ENCODE peak calls at places on chromosomes 6 and 20, in five cellular contexts. V, Z, X, R and Y are unnamed samples.

GRCh38 chr6:25176466-25176865 is 102.7 kb upstream of the CARMIL1 start:
- DNase-seq in V (no peak), R (no peak), X (no peak), Z (no peak), Y (no peak)

GRCh38 chr6:9100869-9101575 is 665.7 kb upstream of the SLC35B3 start:
- DNase-seq in R (no peak), V (no peak), X (no peak), Z (no peak), Y (no peak)

GRCh38 chr20:38825901-38826625 is 20.6 kb downstream of the PPP1R16B start:
- DNase-seq in R (no peak), X (peak), V (peak), Z (no peak), Y (no peak)

GRCh38 chr20:50815162-50815989 is 20.5 kb downstream of the BCAS4 start:
- DNase-seq in R (no peak), Z (no peak), X (peak), V (peak), Y (no peak)

GRCh38 chr6:114240800-114241199 is 102.0 kb downstream of the HS3ST5 start:
- DNase-seq in R (no peak), Z (no peak), X (no peak), V (no peak), Y (no peak)

GRCh38 chr6:137334094-137334493 is 114.9 kb upstream of the IFNGR1 start:
- DNase-seq in V (no peak), Z (no peak), X (no peak), R (no peak), Y (no peak)

GRCh38 chr6:144969154-144969553 is 684.0 kb downstream of the UTRN start:
- DNase-seq in V (no peak), X (peak), R (no peak), Z (no peak), Y (no peak)

GRCh38 chr6:1739220-1739619 is 129.5 kb downstream of the FOXC1 start:
- DNase-seq in V (no peak), R (no peak), X (no peak), Z (no peak), Y (no peak)

GRCh38 chr6:150004101-150004782 is 21.1 kb downstream of the RAET1L start:
- DNase-seq in X (no peak), R (no peak), Z (no peak), V (no peak), Y (no peak)

GRCh38 chr20:58233881-58234528 is 5.6 kb upstream of the ANKRD60 start:
- DNase-seq in X (no peak), R (no peak), Z (no peak), V (no peak), Y (peak)

GRCh38 chr6:84050408-84050807 is 16.8 kb downstream of the MRAP2 start:
- DNase-seq in R (no peak), X (no peak), Z (no peak), V (no peak), Y (no peak)

GRCh38 chr6:85461806-85462185 is 11.9 kb downstream of the NT5E start:
- DNase-seq in V (no peak), Z (no peak), X (no peak), R (no peak), Y (no peak)

GRCh38 chr6:49541210-49541724 is 9.2 kb upstream of the C6orf141 start:
- DNase-seq in Z (no peak), R (no peak), X (peak), V (peak), Y (no peak)

GRCh38 chr6:121856296-121856695 is 420.9 kb downstream of the GJA1 start:
- DNase-seq in V (peak), Z (no peak), X (peak), R (no peak), Y (no peak)

GRCh38 chr6:139064981-139065665 is 36.6 kb downstream of the ABRACL start:
- DNase-seq in V (no peak), Z (no peak), R (no peak), X (no peak), Y (no peak)

GRCh38 chr6:7124631-7125030 is 16.9 kb downstream of the RREB1 start:
- DNase-seq in X (peak), R (no peak), V (no peak), Z (no peak), Y (no peak)

GRCh38 chr6:31143148-31143547 is 4.3 kb upstream of the PSORS1C2 start:
- DNase-seq in R (no peak), X (peak), Z (peak), V (peak), Y (no peak)

GRCh38 chr6:34093206-34093605 is 52.7 kb downstream of the GRM4 start:
- DNase-seq in R (no peak), X (no peak), Z (no peak), V (no peak), Y (no peak)

GRCh38 chr6:16182428-16182827 is 53.5 kb downstream of the MYLIP start:
- DNase-seq in X (no peak), V (no peak), Z (no peak), R (no peak), Y (no peak)

GRCh38 chr20:1357921-1358671 is 29.2 kb upstream of the SDCBP2 start:
- DNase-seq in X (peak), R (no peak), Z (no peak), V (peak), Y (no peak)

GRCh38 chr6:136564170-136564569 is 13.9 kb upstream of the MAP7 start:
- DNase-seq in V (no peak), X (no peak), Z (no peak), R (no peak), Y (no peak)

GRCh38 chr6:54286141-54286540 is 22.1 kb upstream of the TINAG start:
- DNase-seq in Z (no peak), R (no peak), X (no peak), V (peak), Y (no peak)

GRCh38 chr6:149015224-149015876 is 268.5 kb downstream of the UST start:
- DNase-seq in Z (no peak), R (no peak), X (peak), V (peak), Y (no peak)

GRCh38 chr6:74409447-74409846 is 713.4 kb downstream of the CD109 start:
- DNase-seq in R (no peak), Z (no peak), X (peak), V (peak), Y (no peak)

GRCh38 chr20:2699775-2700413 is 7.3 kb downstream of the EBF4 start:
- DNase-seq in R (no peak), Z (no peak), V (no peak), X (no peak), Y (no peak)

GRCh38 chr6:113630738-113631535 is 226.2 kb upstream of the MARCKS start:
- DNase-seq in V (peak), X (peak), R (no peak), Z (no peak), Y (no peak)

GRCh38 chr20:51562027-51562333 is 19.5 kb upstream of the NFATC2 start:
- DNase-seq in V (peak), R (no peak), X (peak), Z (no peak), Y (peak)

GRCh38 chr6:110530671-110531070 is 54.3 kb upstream of the SLC22A16 start:
- DNase-seq in R (no peak), V (no peak), X (peak), Z (no peak), Y (no peak)

GRCh38 chr6:160431231-160431630 is 83.1 kb downstream of the SLC22A3 start:
- DNase-seq in R (no peak), X (peak), V (peak), Z (peak), Y (no peak)

GRCh38 chr6:21527731-21528130 is 65.8 kb upstream of the SOX4 start:
- DNase-seq in R (no peak), X (no peak), V (no peak), Z (no peak), Y (no peak)

DNA sequence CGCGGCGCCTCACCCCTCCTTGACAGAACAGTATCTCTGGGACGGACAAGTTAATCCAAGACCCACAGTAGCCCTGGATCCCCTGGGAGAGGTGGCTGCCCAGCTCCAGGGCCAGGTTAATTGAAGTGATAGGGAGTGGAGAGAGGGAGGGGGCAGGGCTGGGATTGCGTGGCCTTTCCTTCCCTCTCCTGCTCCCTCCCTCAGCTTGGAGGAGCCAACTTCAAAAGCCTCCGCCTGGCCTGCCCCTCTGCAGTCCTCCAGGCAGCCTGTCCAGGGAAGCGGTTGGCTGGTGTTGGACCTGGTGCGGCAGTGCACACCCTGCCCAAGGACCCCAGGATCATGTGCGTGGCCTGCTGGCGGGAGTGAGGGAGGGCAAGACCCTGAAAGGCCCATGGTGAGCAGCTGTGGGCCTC is at the start of gene C20orf204:
- DNase-seq in V (no peak), R (no peak), Z (no peak), X (no peak), Y (no peak)
- H3K4me3 ChIP-seq in V (no peak), R (no peak), Z (no peak), X (no peak), Y (no peak)

GRCh38 chr6:42322676-42323075 is 105.0 kb upstream of the MRPS10 start:
- DNase-seq in R (no peak), Z (no peak), X (no peak), V (no peak), Y (no peak)
- TF ChIP-seq CTCF in R (no peak), Z (no peak), X (no peak), V (peak), Y (no peak)

DNA sequence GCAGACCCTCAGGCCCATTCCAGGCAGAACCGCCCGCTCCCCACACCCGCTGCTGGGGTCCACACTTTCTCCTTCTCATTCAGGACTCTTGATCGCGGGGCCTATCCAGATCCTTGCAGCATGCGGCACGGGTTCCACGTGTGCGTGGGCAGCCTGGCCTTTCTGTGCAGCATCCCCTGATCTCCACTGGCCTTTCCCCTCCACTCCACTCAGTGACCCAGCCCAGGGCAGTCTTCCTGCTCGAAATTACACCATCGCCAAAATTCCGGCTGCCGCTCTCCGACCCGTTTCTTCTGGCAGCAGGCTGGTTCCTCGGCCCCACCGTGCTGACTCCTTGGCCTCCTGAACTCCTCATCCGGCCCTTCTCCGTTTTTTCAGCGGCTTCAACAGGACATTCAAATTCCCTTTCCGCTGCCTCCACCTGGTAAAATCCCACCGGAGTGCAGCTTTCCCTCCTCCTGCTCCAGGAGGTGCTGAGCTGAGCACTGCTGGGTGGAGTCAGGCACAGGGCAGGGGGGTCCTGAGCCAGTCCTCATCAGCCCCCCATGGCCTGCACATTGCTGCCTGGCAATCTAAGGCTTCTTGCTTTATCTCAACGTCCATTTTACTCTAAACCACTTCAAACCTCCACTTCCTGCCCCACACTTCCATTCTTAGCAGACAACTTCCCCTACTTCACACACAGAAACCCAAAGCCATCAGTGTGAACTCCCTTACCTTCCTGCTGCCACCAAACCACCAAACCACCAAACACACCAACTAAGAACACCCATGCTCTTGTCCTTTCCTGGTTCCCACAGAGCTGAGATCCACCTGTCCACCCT is 9.0 kb downstream of the SFT2D1 start:
- DNase-seq in X (no peak), Z (no peak), V (no peak), R (no peak), Y (no peak)
- H3K4me3 ChIP-seq in X (no peak), Z (no peak), V (no peak), R (no peak), Y (no peak)

DNA sequence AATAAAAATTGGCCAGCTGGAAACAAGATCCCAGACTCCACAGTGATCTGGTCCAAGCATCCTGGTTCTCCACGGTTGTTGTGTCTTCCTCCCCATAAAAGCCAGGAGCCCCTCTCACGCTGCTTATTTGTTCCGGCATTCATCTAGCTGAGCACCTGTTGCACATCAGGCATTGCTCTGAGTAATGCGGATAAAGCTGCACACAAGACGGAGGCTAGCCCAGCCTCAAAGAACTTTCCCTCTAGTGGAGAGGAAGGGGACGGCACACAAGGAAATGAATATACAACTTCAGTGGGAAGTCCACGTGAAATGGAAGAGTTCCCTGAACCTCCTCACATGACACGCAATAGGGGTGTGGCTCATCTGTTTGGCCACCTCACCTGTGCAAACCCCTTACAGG is 30.3 kb upstream of the NXT1 start:
- DNase-seq in Z (no peak), V (no peak), R (no peak), X (peak), Y (no peak)
- TF ChIP-seq CTCF in Z (peak), V (peak), R (no peak), X (peak), Y (no peak)

DNA sequence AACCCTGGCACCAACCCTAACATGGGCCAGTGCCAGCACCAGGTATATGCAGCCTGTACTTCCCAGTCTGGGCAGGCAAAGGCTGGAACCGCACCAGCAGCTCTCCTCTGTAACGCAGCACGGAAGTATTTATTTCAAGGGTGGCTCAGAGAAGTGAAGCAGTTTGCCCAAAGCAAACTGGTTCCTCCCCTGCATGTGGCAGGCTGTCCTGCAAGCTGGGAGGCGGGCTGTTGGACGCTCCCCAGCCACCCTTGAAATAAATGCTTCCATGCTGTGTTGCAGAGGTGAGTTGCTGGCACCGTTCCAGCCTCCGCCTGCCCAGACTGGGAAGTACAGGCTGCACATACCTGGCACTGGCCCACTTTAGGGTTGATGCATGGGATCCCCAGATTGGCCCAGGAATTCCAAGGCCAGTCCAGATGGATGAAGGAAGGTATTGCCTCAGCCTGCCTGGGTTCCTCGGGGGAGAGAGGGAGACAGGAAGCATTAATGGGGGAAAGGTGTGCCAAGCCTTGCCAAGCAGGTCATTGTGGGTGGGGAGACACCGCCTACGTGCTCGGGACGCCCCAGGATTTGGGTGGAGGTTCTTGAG is 49.8 kb downstream of the PPARD start:
- DNase-seq in X (no peak), Z (no peak), R (peak), V (no peak), Y (peak)
- H3K4me3 ChIP-seq in X (no peak), Z (no peak), R (no peak), V (no peak), Y (peak)

GRCh38 chr20:47741669-47742345 is 43.5 kb downstream of the SULF2 start:
- DNase-seq in R (no peak), Z (no peak), X (no peak), V (no peak), Y (no peak)

GRCh38 chr20:47743671-47744070 is 41.6 kb downstream of the SULF2 start:
- DNase-seq in V (no peak), X (no peak), R (no peak), Z (no peak), Y (no peak)

GRCh38 chr20:47737923-47738322 is 47.4 kb downstream of the SULF2 start:
- DNase-seq in V (no peak), R (no peak), X (no peak), Z (no peak), Y (no peak)

GRCh38 chr20:47736570-47737152 is 48.6 kb downstream of the SULF2 start:
- DNase-seq in R (no peak), V (no peak), X (no peak), Z (no peak), Y (no peak)

GRCh38 chr20:47740225-47741184 is 44.8 kb downstream of the SULF2 start:
- DNase-seq in X (no peak), V (no peak), R (no peak), Z (no peak), Y (no peak)
- TF ChIP-seq CTCF in X (no peak), V (no peak), R (no peak), Z (no peak), Y (no peak)